ENCODE peak calls at places on chromosomes 13 and 19, in nine cellular contexts. G is Peyer's patch; D is fibroblast of the conjunctiva; S is H7; V is NCI-H1436; P is activated effector memory CD4-positive, alpha-beta T cell treated with anti-CD3 and anti-CD28 coated beads, Interleukin-2, amount 50 U/mL, for 16 hours; R is psoas muscle; U is NCI-H2171 treated with DMSO at 0.1 percent for 48 hours; Q is central memory CD8-positive, alpha-beta T cell. F is an unnamed sample.

GRCh38 chr19:10510301-10510802 is 6.9 kb downstream of the S1PR5 start:
- DNase-seq in R (no peak), P (peak; percentile 85), Q (peak; percentile 47), U (peak; percentile 16), D (no peak), S (peak; percentile 92), G (peak; percentile 29), V (no peak), F (peak; percentile 52)

GRCh38 chr19:5103061-5103701 is 134.3 kb downstream of the KDM4B start:
- DNase-seq in V (no peak), Q (no peak), D (peak; percentile 36), R (peak; percentile 90), U (peak; percentile 39), G (no peak), S (no peak), P (no peak), F (peak; percentile 76)

GRCh38 chr19:54517483-54517882 is 14.9 kb downstream of the LAIR2 start:
- DNase-seq in U (no peak), R (no peak), G (no peak), D (no peak), S (peak; percentile 28), Q (peak; percentile 27), P (peak; percentile 77), V (no peak), F (no peak)

GRCh38 chr13:106156468-106156867 is 379.0 kb downstream of the EFNB2 start:
- DNase-seq in S (no peak), R (no peak), Q (no peak), V (no peak), P (no peak), G (no peak), U (no peak), D (peak; percentile 90), F (no peak)

GRCh38 chr13:92575782-92576181 is 650.8 kb upstream of the GPC6 start:
- DNase-seq in U (no peak), D (no peak), Q (no peak), P (no peak), V (no peak), S (no peak), G (no peak), R (no peak), F (no peak)

GRCh38 chr13:51148952-51149573 is 38.0 kb upstream of the C13orf42 start:
- DNase-seq in U (peak; percentile 59), Q (no peak), S (peak; percentile 62), P (no peak), V (no peak), G (no peak), D (peak; percentile 41), R (no peak), F (peak; percentile 47)

GRCh38 chr19:18896421-18896841 is 473 bp upstream of the CERS1 start:
- DNase-seq in V (no peak), S (peak; percentile 87), G (no peak), U (no peak), D (no peak), R (no peak), Q (no peak), P (no peak), F (no peak)

GRCh38 chr13:84894749-84895148 is 904.5 kb downstream of the SLITRK6 start:
- DNase-seq in R (no peak), D (no peak), S (peak; percentile 16), U (no peak), P (no peak), Q (no peak), G (no peak), V (no peak), F (no peak)

GRCh38 chr13:59094149-59094548 is 1069.6 kb downstream of the DIAPH3 start:
- DNase-seq in V (no peak), R (no peak), P (no peak), U (peak; percentile 77), Q (no peak), D (no peak), S (no peak), G (no peak), F (peak; percentile 35)

GRCh38 chr19:575527-576506 is 3.4 kb downstream of the BSG start:
- DNase-seq in Q (no peak), V (no peak), R (peak; percentile 89), P (no peak), D (no peak), G (no peak), U (no peak), S (no peak), F (peak; percentile 61)

GRCh38 chr19:40585241-40585640 is 8.6 kb downstream of the SHKBP1 start:
- DNase-seq in R (no peak), S (no peak), D (no peak), U (no peak), V (no peak), Q (no peak), G (no peak), P (no peak), F (no peak)

GRCh38 chr19:28296506-28296905 is 916.4 kb downstream of the UQCRFS1 start:
- DNase-seq in R (no peak), G (no peak), P (no peak), Q (no peak), V (no peak), U (no peak), D (no peak), S (no peak), F (no peak)

GRCh38 chr13:19864339-19865309 is 1.2 kb upstream of the ZMYM5 start:
- DNase-seq in U (peak; percentile 66), D (peak; percentile 51), R (peak; percentile 76), V (peak; percentile 58), G (peak; percentile 73), Q (peak; percentile 71), P (peak; percentile 90), S (peak; percentile 63), F (peak; percentile 78)

GRCh38 chr19:40663712-40664692 is 26.4 kb downstream of the NUMBL start:
- DNase-seq in D (no peak), R (no peak), S (no peak), Q (no peak), U (no peak), V (no peak), P (peak; percentile 69), G (peak; percentile 40), F (peak; percentile 44)

GRCh38 chr19:55178781-55179569 is 1.1 kb downstream of the SYT5 start:
- DNase-seq in G (peak; percentile 82), Q (peak; percentile 97), S (peak; percentile 97), V (peak; percentile 95), D (peak; percentile 61), U (peak; percentile 91), R (peak; percentile 74), P (peak; percentile 97), F (peak; percentile 95)

GRCh38 chr13:68551701-68552522 is 1321.8 kb upstream of the PCDH9 start:
- DNase-seq in Q (no peak), U (no peak), V (no peak), R (no peak), P (no peak), G (no peak), D (no peak), S (no peak), F (no peak)

GRCh38 chr13:113001251-113002140 is 32.5 kb downstream of the MCF2L start:
- DNase-seq in P (no peak), Q (no peak), U (peak; percentile 90), S (no peak), V (peak; percentile 84), D (no peak), G (no peak), R (no peak), F (peak; percentile 91)